ENCODE peak calls at places on chromosomes 6 and 20, in six cellular contexts. Y, R, P, F, S and V are unnamed samples.

GRCh38 chr20:57753332-57754164 is 43.7 kb upstream of the PMEPA1 start:
- DNase-seq in F (no peak), P (no peak), Y (no peak), S (no peak), R (no peak), V (no peak)

GRCh38 chr20:59817406-59817805 is 116.0 kb downstream of the SYCP2 start:
- DNase-seq in Y (peak; percentile 13), P (no peak), R (no peak), S (no peak), F (no peak), V (no peak)

GRCh38 chr6:90860822-90861601 is 274.1 kb upstream of the MAP3K7 start:
- DNase-seq in F (peak; percentile 3), S (no peak), P (no peak), R (peak; percentile 15), Y (peak; percentile 10), V (no peak)

GRCh38 chr20:33693741-33694645 is 7.8 kb upstream of the E2F1 start:
- DNase-seq in P (no peak), S (no peak), F (no peak), R (no peak), Y (no peak), V (no peak)

GRCh38 chr6:35209081-35209480 is 4.7 kb upstream of the SCUBE3 start:
- DNase-seq in S (no peak), P (no peak), R (no peak), F (no peak), Y (no peak), V (no peak)

GRCh38 chr20:805713-806112 is 27.8 kb upstream of the FAM110A start:
- DNase-seq in Y (peak; percentile 34), F (peak; percentile 31), P (peak; percentile 48), R (peak; percentile 12), S (no peak), V (peak; percentile 8)

GRCh38 chr6:55282145-55282544 is 45.1 kb upstream of the GFRAL start:
- DNase-seq in S (no peak), P (no peak), Y (no peak), R (no peak), F (no peak), V (no peak)

GRCh38 chr6:37495199-37495913 is 4.3 kb downstream of the CCDC167 start:
- DNase-seq in P (no peak), S (no peak), R (no peak), F (no peak), Y (no peak), V (no peak)

GRCh38 chr6:156942266-156942665 is 165.1 kb downstream of the ARID1B start:
- DNase-seq in F (no peak), R (no peak), P (no peak), S (no peak), Y (peak; percentile 21), V (no peak)

GRCh38 chr6:8383584-8383983 is 51.8 kb downstream of the SLC35B3 start:
- DNase-seq in R (no peak), S (no peak), F (no peak), P (no peak), Y (no peak), V (no peak)

GRCh38 chr20:2379511-2380229 is 1.0 kb upstream of the TGM6 start:
- DNase-seq in F (no peak), Y (no peak), R (no peak), S (no peak), P (no peak), V (no peak)

GRCh38 chr6:101393291-101394251 is at the start of gene GRIK2:
- DNase-seq in S (peak; percentile 2), P (no peak), Y (peak; percentile 45), F (no peak), R (peak; percentile 47), V (peak; percentile 91)

GRCh38 chr20:48776306-48776705 is 51.5 kb downstream of the PREX1 start:
- DNase-seq in R (peak; percentile 43), Y (no peak), P (no peak), S (no peak), F (peak; percentile 54), V (peak; percentile 62)

GRCh38 chr6:34506718-34507117 is 40.8 kb downstream of the PACSIN1 start:
- DNase-seq in S (no peak), F (no peak), Y (no peak), P (no peak), R (no peak), V (no peak)

GRCh38 chr20:32752458-32753250 is 9.4 kb upstream of the COMMD7 start:
- DNase-seq in F (peak; percentile 50), Y (peak; percentile 68), S (no peak), R (peak; percentile 82), P (no peak), V (no peak)

GRCh38 chr6:170132561-170132991 is 158.3 kb downstream of the DLL1 start:
- DNase-seq in F (no peak), P (no peak), Y (no peak), R (no peak), S (no peak), V (no peak)

GRCh38 chr20:35319206-35320197 is 27.3 kb upstream of the FAM83C start:
- DNase-seq in S (peak; percentile 48), R (peak; percentile 89), P (no peak), F (peak; percentile 82), Y (peak; percentile 62), V (no peak)

GRCh38 chr6:166763606-166764472 is 136.8 kb upstream of the RPS6KA2 start:
- DNase-seq in S (no peak), R (no peak), Y (no peak), F (no peak), P (no peak), V (no peak)

GRCh38 chr6:8130399-8130798 is 28.1 kb upstream of the EEF1E1 start:
- DNase-seq in P (no peak), R (peak; percentile 35), F (peak; percentile 32), S (no peak), Y (no peak), V (peak; percentile 68)

GRCh38 chr6:9292975-9293374 is 857.6 kb upstream of the SLC35B3 start:
- DNase-seq in R (peak; percentile 16), F (peak; percentile 15), P (no peak), Y (no peak), S (peak; percentile 12), V (peak; percentile 31)

GRCh38 chr6:168711049-168711640 is 270.2 kb downstream of the SMOC2 start:
- DNase-seq in Y (no peak), P (no peak), S (no peak), R (no peak), F (no peak), V (peak; percentile 11)

GRCh38 chr20:19375301-19375885 is 163.0 kb downstream of the SLC24A3 start:
- DNase-seq in R (no peak), F (no peak), S (no peak), Y (no peak), P (no peak), V (no peak)

DNA sequence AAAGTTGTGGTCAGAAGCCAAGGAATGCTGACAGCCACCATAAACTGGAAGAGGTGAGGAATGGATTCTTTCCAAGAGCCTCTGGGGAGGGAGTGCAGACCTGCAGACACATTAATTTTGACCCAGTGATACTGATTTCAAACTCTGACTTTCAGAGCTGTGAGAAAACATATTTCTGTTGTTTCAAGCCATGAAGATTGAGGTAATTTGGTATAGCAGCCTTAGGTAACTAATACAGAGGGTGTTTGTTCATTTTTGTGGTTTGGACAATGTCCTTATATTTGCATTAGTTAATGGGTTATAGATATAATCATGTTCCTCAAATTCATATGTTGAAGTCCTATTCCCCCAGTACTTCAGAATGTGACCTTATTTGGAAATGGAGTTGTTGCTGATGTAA is 85.4 kb upstream of the GTSF1L start:
- DNase-seq in S (no peak), P (no peak), Y (peak; percentile 42), F (no peak), R (no peak), V (no peak)
- H3K4me3 ChIP-seq in S (no peak overlapping the region), P (no peak overlapping the region), Y (no peak overlapping the region), F (no peak overlapping the region), R (no peak overlapping the region), V (no peak overlapping the region)

GRCh38 chr6:143680157-143680556 is 2.4 kb downstream of the PHACTR2 start:
- DNase-seq in P (no peak), Y (no peak), F (peak; percentile 31), R (no peak), S (peak; percentile 47), V (no peak)
- H3K9ac ChIP-seq in P (no peak overlapping the region), Y (no peak overlapping the region), F (peak overlapping the region; percentile 16), R (peak overlapping the region; percentile 70), S (peak overlapping the region; percentile 80), V (peak overlapping the region; percentile 96)

GRCh38 chr6:108719477-108719876 is 128.7 kb upstream of the ARMC2 start:
- DNase-seq in P (no peak), S (no peak), F (no peak), Y (no peak), R (no peak), V (no peak)
- H3K4me3 ChIP-seq in P (no peak overlapping the region), S (no peak overlapping the region), F (no peak overlapping the region), Y (no peak overlapping the region), R (no peak overlapping the region), V (no peak overlapping the region)

GRCh38 chr20:8678098-8678776 is 390.6 kb upstream of the PLCB4 start:
- DNase-seq in F (no peak), Y (no peak), R (peak; percentile 83), P (no peak), S (no peak), V (peak; percentile 17)
- H3K9ac ChIP-seq in F (no peak overlapping the region), Y (no peak overlapping the region), R (no peak overlapping the region), P (no peak overlapping the region), S (no peak overlapping the region), V (no peak overlapping the region)